ENCODE peak calls at places on chromosome 6, in five cellular contexts. B is anterior cingulate cortex, R is posterior cingulate gyrus, V is esophagus muscularis mucosa, T is adrenal gland. E is an unnamed sample.

GRCh38 chr6:113982055-113982550 is 11.2 kb upstream of the HDAC2 start:
- DNase-seq in B (no peak), R (no peak), V (no peak), T (no peak), E (no peak)

GRCh38 chr6:54916858-54917257 is 70.3 kb downstream of the FAM83B start:
- DNase-seq in B (no peak), R (no peak), V (no peak), T (no peak), E (no peak)

GRCh38 chr6:35602133-35602946 is 86.4 kb downstream of the FKBP5 start:
- DNase-seq in B (no peak), R (no peak), V (no peak), T (no peak), E (no peak)

GRCh38 chr6:161215193-161215592 is 58.7 kb downstream of the AGPAT4 start:
- DNase-seq in B (no peak), R (no peak), V (no peak), T (no peak), E (no peak)

GRCh38 chr6:148650941-148651540 is 95.8 kb upstream of the UST start:
- DNase-seq in B (no peak), R (no peak), V (no peak), T (no peak), E (no peak)

GRCh38 chr6:25359891-25360290 is 80.7 kb downstream of the CARMIL1 start:
- DNase-seq in B (no peak), R (no peak), V (peak; percentile 8), T (no peak), E (no peak)

GRCh38 chr6:125802943-125803377 is 12.2 kb downstream of the NCOA7 start:
- DNase-seq in B (no peak), R (no peak), V (no peak), T (no peak), E (no peak)

GRCh38 chr6:170225852-170226417 is 64.9 kb downstream of the DLL1 start:
- DNase-seq in B (no peak), R (peak; percentile 8), V (no peak), T (no peak), E (no peak)

GRCh38 chr6:13331516-13332348 is 3.4 kb upstream of the TBC1D7 start:
- DNase-seq in B (no peak), R (no peak), V (no peak), T (no peak), E (no peak)

GRCh38 chr6:79384845-79385244 is 150.4 kb upstream of the HMGN3 start:
- DNase-seq in B (no peak), R (no peak), V (no peak), T (no peak), E (no peak)

GRCh38 chr6:56259682-56260081 is 12.3 kb upstream of the COL21A1 start:
- DNase-seq in B (no peak), R (no peak), V (no peak), T (no peak), E (no peak)

GRCh38 chr6:2773450-2773849 is 8.3 kb downstream of the WRNIP1 start:
- DNase-seq in B (no peak), R (no peak), V (no peak), T (no peak), E (no peak)

GRCh38 chr6:84033523-84034451 is at the start of gene MRAP2:
- DNase-seq in B (no peak), R (peak; percentile 26), V (no peak), T (peak; percentile 12), E (peak; percentile 70)